ENCODE peak calls at places on chromosomes 7 and 10, in five cellular contexts. R is cardiac muscle cell, F is BJ, Z is left ventricle myocardium inferior, S is epithelial cell of proximal tubule. J is an unnamed sample.
A peak's percentile ranks its signal among the peaks of the same experiment; 100 is the strongest.

GRCh38 chr10:26217396-26218105 is 977 bp downstream of the GAD2 start:
- DNase-seq in S (no peak), R (no peak), F (no peak), Z (no peak), J (no peak)

GRCh38 chr7:112452102-112452888 is 2.0 kb downstream of the IFRD1 start:
- DNase-seq in R (peak; percentile 28), S (no peak), Z (peak; percentile 26), F (no peak), J (peak; percentile 3)

GRCh38 chr10:77789861-77790260 is 136.7 kb downstream of the DLG5 start:
- DNase-seq in F (no peak), S (no peak), R (no peak), Z (no peak), J (no peak)

GRCh38 chr10:76191371-76191770 is 759.9 kb downstream of the LRMDA start:
- DNase-seq in R (peak; percentile 65), Z (no peak), F (no peak), S (no peak), J (no peak)

GRCh38 chr10:93425861-93426260 is 56.3 kb downstream of the MYOF start:
- DNase-seq in S (no peak), R (no peak), F (no peak), Z (no peak), J (no peak)

GRCh38 chr10:98261436-98262277 is 6.3 kb downstream of the LOXL4 start:
- DNase-seq in Z (no peak), F (no peak), S (no peak), R (no peak), J (no peak)

GRCh38 chr10:17068953-17069352 is 60.7 kb downstream of the CUBN start:
- DNase-seq in Z (no peak), S (no peak), R (no peak), F (no peak), J (no peak)

GRCh38 chr10:21531164-21531563 is 2.9 kb upstream of the MLLT10 start:
- DNase-seq in S (no peak), F (no peak), R (no peak), Z (no peak), J (no peak)

GRCh38 chr7:106345421-106346166 is 60.8 kb upstream of the NAMPT start:
- DNase-seq in S (no peak), R (no peak), F (no peak), Z (no peak), J (no peak)

GRCh38 chr7:30028749-30029635 is 780 bp downstream of the PLEKHA8 start:
- DNase-seq in R (peak; percentile 70), F (no peak), Z (peak; percentile 56), S (no peak), J (peak; percentile 22)

GRCh38 chr10:97207756-97208346 is 22.1 kb upstream of the SLIT1 start:
- DNase-seq in R (no peak), Z (no peak), S (no peak), F (no peak), J (no peak)

GRCh38 chr7:111933614-111934013 is 272.6 kb downstream of the DOCK4 start:
- DNase-seq in R (no peak), Z (no peak), S (no peak), F (peak; percentile 57), J (no peak)